ENCODE peak calls at places on chromosomes 2 and 18, in eight cellular contexts. C is left lung; E is psoas muscle; V is CD8-positive, alpha-beta T cell; Y is transverse colon; G is pancreas; B is heart right ventricle; T is IMR-90. R is an unnamed sample.

GRCh38 chr2:167388497-167388896 is 500.2 kb downstream of the XIRP2 start:
- DNase-seq in B (no peak), C (no peak), G (no peak), V (no peak), E (no peak), T (no peak), Y (no peak), R (no peak)

GRCh38 chr18:48658721-48659120 is 119.9 kb downstream of the CTIF start:
- DNase-seq in Y (no peak), B (no peak), G (no peak), E (no peak), T (no peak), C (no peak), V (no peak), R (peak; percentile 50)

GRCh38 chr18:42961298-42961697 is 154.2 kb downstream of the RIT2 start:
- DNase-seq in Y (no peak), B (no peak), T (no peak), C (no peak), E (no peak), V (no peak), G (no peak), R (no peak)

GRCh38 chr18:12886498-12887126 is 2.6 kb upstream of the PTPN2 start:
- DNase-seq in E (no peak), Y (no peak), V (no peak), B (no peak), C (no peak), G (peak; percentile 25), T (no peak), R (no peak)

GRCh38 chr2:104375206-104375605 is 478.7 kb upstream of the POU3F3 start:
- DNase-seq in C (no peak), G (no peak), Y (no peak), V (no peak), T (no peak), B (no peak), E (no peak), R (no peak)

GRCh38 chr2:158797963-158798700 is 3.0 kb downstream of the DAPL1 start:
- DNase-seq in E (no peak), G (no peak), C (no peak), B (no peak), T (no peak), Y (no peak), V (no peak), R (no peak)

GRCh38 chr18:32267463-32267862 is 77.6 kb downstream of the MEP1B start:
- DNase-seq in Y (no peak), E (no peak), B (no peak), C (no peak), V (no peak), G (no peak), T (no peak), R (no peak)

GRCh38 chr2:181517685-181518301 is 60.6 kb downstream of the ITGA4 start:
- DNase-seq in E (no peak), C (no peak), B (no peak), Y (peak; percentile 9), V (peak; percentile 15), G (no peak), T (no peak), R (no peak)

GRCh38 chr18:32920796-32921787 is 148.3 kb upstream of the KLHL14 start:
- DNase-seq in V (no peak), Y (no peak), G (no peak), T (peak; percentile 95), C (no peak), E (no peak), B (no peak), R (no peak)

GRCh38 chr18:34697233-34697632 is 12.9 kb upstream of the DTNA start:
- DNase-seq in E (no peak), C (no peak), Y (no peak), B (no peak), V (no peak), T (no peak), G (no peak), R (no peak)

GRCh38 chr2:96203130-96204028 is 5.2 kb downstream of the STARD7 start:
- DNase-seq in V (no peak), E (no peak), T (no peak), Y (no peak), B (no peak), C (no peak), G (no peak), R (no peak)

GRCh38 chr2:96205238-96205637 is 3.4 kb downstream of the STARD7 start:
- DNase-seq in T (no peak), E (no peak), G (no peak), V (no peak), Y (no peak), B (no peak), C (no peak), R (no peak)

GRCh38 chr2:96204836-96205235 is 3.8 kb downstream of the STARD7 start:
- DNase-seq in B (no peak), G (no peak), Y (no peak), C (no peak), V (no peak), E (no peak), T (no peak), R (no peak)

GRCh38 chr2:96201338-96201737 is 7.3 kb downstream of the STARD7 start:
- DNase-seq in Y (no peak), B (no peak), G (no peak), V (no peak), C (no peak), T (no peak), E (no peak), R (no peak)

GRCh38 chr2:96202152-96202856 is 6.3 kb downstream of the STARD7 start:
- DNase-seq in C (no peak), G (no peak), Y (no peak), B (no peak), V (no peak), T (no peak), E (no peak), R (no peak)
- H3K4me3 ChIP-seq in C (no peak overlapping the region), G (no peak overlapping the region), Y (no peak overlapping the region), B (no peak overlapping the region), V (no peak overlapping the region), T (no peak overlapping the region), E (peak overlapping the region; percentile 96), R (no peak overlapping the region)

DNA sequence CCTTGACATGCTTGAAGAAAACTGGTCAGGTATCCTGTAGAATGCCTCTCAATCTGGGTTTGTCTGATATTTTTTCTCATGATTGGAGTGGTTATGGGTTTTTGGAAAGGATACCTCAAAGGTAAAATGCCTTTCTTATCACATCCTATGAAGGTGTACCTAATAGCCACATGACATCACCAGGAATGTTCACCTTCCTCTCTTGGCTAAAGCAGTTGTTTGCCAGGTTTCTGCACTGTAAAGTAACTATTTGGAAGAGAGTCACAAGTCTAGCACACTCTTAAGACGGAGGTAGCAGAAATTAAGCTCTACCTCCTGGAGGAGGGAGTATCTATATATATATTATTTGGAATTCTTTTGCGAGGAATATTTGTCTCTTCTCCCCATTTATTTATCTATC is 17.9 kb upstream of the MIB1 start:
- DNase-seq in V (no peak), B (no peak), G (no peak), T (no peak), C (no peak), Y (no peak), E (no peak), R (no peak)
- H3K4me1 ChIP-seq in V (no peaks in the 10 kb centered on the region), B (no peaks in the 10 kb centered on the region), G (no peaks in the 10 kb centered on the region), T (no peaks in the 10 kb centered on the region), C (no peaks in the 10 kb centered on the region), Y (no peaks in the 10 kb centered on the region), E (no peaks in the 10 kb centered on the region), R (no peaks in the 10 kb centered on the region)

GRCh38 chr2:45755585-45756330 is 104.3 kb downstream of the PRKCE start:
- DNase-seq in C (no peak), B (no peak), E (no peak), T (peak; percentile 90), G (no peak), Y (no peak), V (no peak), R (no peak)
- H3K4me3 ChIP-seq in C (no peak overlapping the region), B (no peak overlapping the region), E (no peak overlapping the region), T (no peak overlapping the region), G (no peak overlapping the region), Y (no peak overlapping the region), V (no peak overlapping the region), R (no peak overlapping the region)

DNA sequence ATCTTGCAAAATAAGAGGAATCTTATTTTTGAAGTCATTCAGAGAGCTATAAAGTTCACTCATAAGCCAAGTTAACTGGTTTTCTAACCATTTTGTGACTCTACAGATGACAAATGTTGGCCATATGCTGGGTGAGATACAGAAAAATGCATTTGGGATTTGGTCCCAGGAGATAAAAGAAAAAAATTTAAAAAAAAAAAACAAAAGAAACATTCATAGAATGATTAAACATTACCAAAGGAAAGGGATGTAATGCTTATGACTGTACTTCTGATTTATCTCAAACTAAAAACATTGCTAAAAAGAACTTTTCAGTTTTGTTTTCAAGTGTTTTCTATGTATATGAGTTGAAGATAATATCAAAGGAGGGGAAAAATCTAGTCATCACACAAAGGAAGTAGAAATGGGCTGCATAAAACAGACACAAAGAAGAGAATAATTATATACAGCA is 43.1 kb downstream of the PELI1 start:
- DNase-seq in Y (no peak), T (peak; percentile 63), B (no peak), E (no peak), G (no peak), V (no peak), C (no peak), R (no peak)
- H3K4me1 ChIP-seq in Y (peaks cover 21% of the 10 kb centered on the region), T (no peaks in the 10 kb centered on the region), B (peaks cover 33% of the 10 kb centered on the region), E (no peaks in the 10 kb centered on the region), G (peaks cover 23% of the 10 kb centered on the region), V (peaks cover 17% of the 10 kb centered on the region), C (peaks cover 7% of the 10 kb centered on the region), R (no peaks in the 10 kb centered on the region)

GRCh38 chr2:136107238-136108033 is 10.5 kb downstream of the CXCR4 start:
- DNase-seq in G (no peak), T (no peak), E (no peak), Y (no peak), V (no peak), B (no peak), C (no peak), R (no peak)
- H3K4me3 ChIP-seq in G (no peak overlapping the region), T (no peak overlapping the region), E (no peak overlapping the region), Y (no peak overlapping the region), V (no peak overlapping the region), B (no peak overlapping the region), C (no peak overlapping the region), R (no peak overlapping the region)

R was measured in tibial artery.